ENCODE peak calls at places on chromosome 15, in eight cellular contexts. X is germinal center, Z is OCI-LY7, W is NCI-H748 treated with DMSO at 0.1 percent for 48 hours, S is ovary, D is AG04450, Q is NCI-H524 treated with DMSO at 0.1 percent for 48 hours, O is AG09319. E is an unnamed sample.

GRCh38 chr15:63318344-63318743 is 40.9 kb downstream of the APH1B start:
- DNase-seq in X (no peak), Z (no peak), W (no peak), S (no peak), D (no peak), Q (no peak), O (no peak), E (no peak)

GRCh38 chr15:29736745-29737023 is 85.6 kb downstream of the TJP1 start:
- DNase-seq in X (no peak), Z (no peak), W (no peak), S (no peak), D (no peak), Q (no peak), O (no peak), E (no peak)

GRCh38 chr15:99925661-99926461 is 192.6 kb upstream of the LYSMD4 start:
- DNase-seq in X (peak), Z (no peak), W (no peak), S (peak), D (no peak), Q (peak), O (no peak), E (peak)

GRCh38 chr15:28096720-28097431 is 2.2 kb downstream of the OCA2 start:
- DNase-seq in X (no peak), Z (no peak), W (no peak), S (no peak), D (no peak), Q (no peak), O (no peak), E (no peak)

GRCh38 chr15:69578792-69579587 is 126.4 kb downstream of the RPLP1 start:
- DNase-seq in X (no peak), Z (no peak), W (no peak), S (no peak), D (no peak), Q (no peak), O (no peak), E (no peak)

GRCh38 chr15:41730543-41730942 is 43.7 kb upstream of the MAPKBP1 start:
- DNase-seq in X (peak), Z (peak), W (no peak), S (no peak), D (no peak), Q (no peak), O (no peak), E (peak)

GRCh38 chr15:89971592-89971997 is 29.5 kb upstream of the ZNF710 start:
- DNase-seq in X (peak), Z (peak), W (no peak), S (peak), D (no peak), Q (no peak), O (peak), E (peak)

GRCh38 chr15:67937153-67937761 is 97.4 kb upstream of the RNU6-1 start:
- DNase-seq in X (no peak), Z (peak), W (no peak), S (no peak), D (no peak), Q (no peak), O (no peak), E (no peak)

GRCh38 chr15:75229191-75230015 is 27.7 kb downstream of the C15orf39 start:
- DNase-seq in X (no peak), Z (no peak), W (no peak), S (peak), D (no peak), Q (no peak), O (no peak), E (no peak)

GRCh38 chr15:54803987-54804386 is 392.8 kb downstream of the RSL24D1 start:
- DNase-seq in X (no peak), Z (no peak), W (no peak), S (no peak), D (no peak), Q (no peak), O (no peak), E (no peak)

GRCh38 chr15:44656913-44657312 is 6.5 kb downstream of the SPG11 start:
- DNase-seq in X (no peak), Z (no peak), W (no peak), S (no peak), D (no peak), Q (no peak), O (no peak), E (no peak)

GRCh38 chr15:95875141-95875643 is 455.3 kb upstream of the NR2F2 start:
- DNase-seq in X (no peak), Z (no peak), W (no peak), S (no peak), D (no peak), Q (no peak), O (peak), E (no peak)

GRCh38 chr15:43942157-43942556 is 115.4 kb downstream of the WDR76 start:
- DNase-seq in X (no peak), Z (no peak), W (no peak), S (no peak), D (no peak), Q (no peak), O (no peak), E (no peak)

GRCh38 chr15:31034152-31034551 is 42.7 kb upstream of the MTMR10 start:
- DNase-seq in X (no peak), Z (peak), W (no peak), S (no peak), D (no peak), Q (no peak), O (no peak), E (no peak)

GRCh38 chr15:75584121-75584520 is 5.0 kb upstream of the PTPN9 start:
- DNase-seq in X (no peak), Z (no peak), W (no peak), S (peak), D (no peak), Q (no peak), O (no peak), E (no peak)

GRCh38 chr15:96290679-96291078 is 39.8 kb upstream of the NR2F2 start:
- DNase-seq in X (no peak), Z (no peak), W (no peak), S (no peak), D (no peak), Q (no peak), O (no peak), E (no peak)